ENCODE peak calls at places on chromosomes 13 and 19, in four cellular contexts. One of them, this sample, is unnamed.
A peak's percentile ranks its signal among the peaks of the same experiment; 100 is the strongest.

GRCh38 chr13:72648513-72649065 is 78.8 kb downstream of the MZT1 start:
- DNase-seq in HepG2: no peak
- DNase-seq in GM12878: no peak
- DNase-seq in K562: peak; percentile 3
- DNase-seq in this sample: no peak

GRCh38 chr13:46992383-46992952 is 95.6 kb upstream of the HTR2A start:
- DNase-seq in HepG2: peak; percentile 10
- DNase-seq in GM12878: no peak
- DNase-seq in K562: peak; percentile 28
- DNase-seq in this sample: no peak

GRCh38 chr13:51033431-51034185 is 77.5 kb downstream of the C13orf42 start:
- DNase-seq in HepG2: no peak
- DNase-seq in GM12878: no peak
- DNase-seq in K562: no peak
- DNase-seq in this sample: no peak

GRCh38 chr19:5048727-5049553 is 80.0 kb downstream of the KDM4B start:
- DNase-seq in HepG2: no peak
- DNase-seq in GM12878: no peak
- DNase-seq in K562: no peak
- DNase-seq in this sample: no peak

GRCh38 chr19:29013325-29013724 is 199.6 kb downstream of the UQCRFS1 start:
- DNase-seq in HepG2: no peak
- DNase-seq in GM12878: no peak
- DNase-seq in K562: no peak
- DNase-seq in this sample: no peak

GRCh38 chr19:54451331-54451871 is 2.4 kb downstream of the LENG8 start:
- DNase-seq in HepG2: no peak
- DNase-seq in GM12878: no peak
- DNase-seq in K562: no peak
- DNase-seq in this sample: no peak

GRCh38 chr13:112973577-112973951 is 4.5 kb downstream of the MCF2L start:
- DNase-seq in HepG2: no peak
- DNase-seq in GM12878: no peak
- DNase-seq in K562: no peak
- DNase-seq in this sample: no peak

GRCh38 chr19:41821003-41821735 is 23.3 kb downstream of the LYPD4 start:
- DNase-seq in HepG2: peak; percentile 41
- DNase-seq in GM12878: peak; percentile 12
- DNase-seq in K562: peak; percentile 69
- DNase-seq in this sample: peak; percentile 66

GRCh38 chr13:84137292-84137691 is 255.0 kb upstream of the SLITRK1 start:
- DNase-seq in HepG2: no peak
- DNase-seq in GM12878: peak; percentile 64
- DNase-seq in K562: no peak
- DNase-seq in this sample: no peak

GRCh38 chr13:73465629-73465974 is 406.8 kb downstream of the KLF5 start:
- DNase-seq in HepG2: no peak
- DNase-seq in GM12878: no peak
- DNase-seq in K562: peak; percentile 55
- DNase-seq in this sample: no peak

GRCh38 chr13:33191425-33192221 is 93.9 kb downstream of the STARD13 start:
- DNase-seq in HepG2: no peak
- DNase-seq in GM12878: no peak
- DNase-seq in K562: no peak
- DNase-seq in this sample: no peak

GRCh38 chr13:43057653-43058317 is 34.4 kb downstream of the DNAJC15 start:
- DNase-seq in HepG2: peak; percentile 97
- DNase-seq in GM12878: no peak
- DNase-seq in K562: no peak
- DNase-seq in this sample: peak; percentile 23

GRCh38 chr19:32268381-32268780 is 77.0 kb upstream of the ZNF507 start:
- DNase-seq in HepG2: no peak
- DNase-seq in GM12878: no peak
- DNase-seq in K562: no peak
- DNase-seq in this sample: no peak

GRCh38 chr19:11736696-11737095 is 2.0 kb downstream of the ZNF823 start:
- DNase-seq in HepG2: no peak
- DNase-seq in GM12878: peak; percentile 40
- DNase-seq in K562: peak; percentile 84
- DNase-seq in this sample: no peak

GRCh38 chr13:111952814-111953213 is 114.1 kb upstream of the SOX1 start:
- DNase-seq in HepG2: no peak
- DNase-seq in GM12878: no peak
- DNase-seq in K562: no peak
- DNase-seq in this sample: no peak

GRCh38 chr19:21765151-21765550 is 2.2 kb downstream of the ZNF100 start:
- DNase-seq in HepG2: no peak
- DNase-seq in GM12878: no peak
- DNase-seq in K562: peak; percentile 32
- DNase-seq in this sample: no peak

GRCh38 chr19:40084948-40085347 is 5.8 kb downstream of the ZNF780A start:
- DNase-seq in HepG2: peak; percentile 90
- DNase-seq in GM12878: no peak
- DNase-seq in K562: peak; percentile 24
- DNase-seq in this sample: no peak

GRCh38 chr13:97057196-97057595 is 62.9 kb upstream of the OXGR1 start:
- DNase-seq in HepG2: no peak
- DNase-seq in GM12878: no peak
- DNase-seq in K562: no peak
- DNase-seq in this sample: no peak

GRCh38 chr13:106373304-106373988 is 162.0 kb downstream of the EFNB2 start:
- DNase-seq in HepG2: no peak
- DNase-seq in GM12878: no peak
- DNase-seq in K562: no peak
- DNase-seq in this sample: no peak

GRCh38 chr19:29936409-29936808 is 5.6 kb upstream of the URI1 start:
- DNase-seq in HepG2: no peak
- DNase-seq in GM12878: no peak
- DNase-seq in K562: no peak
- DNase-seq in this sample: no peak

DNA sequence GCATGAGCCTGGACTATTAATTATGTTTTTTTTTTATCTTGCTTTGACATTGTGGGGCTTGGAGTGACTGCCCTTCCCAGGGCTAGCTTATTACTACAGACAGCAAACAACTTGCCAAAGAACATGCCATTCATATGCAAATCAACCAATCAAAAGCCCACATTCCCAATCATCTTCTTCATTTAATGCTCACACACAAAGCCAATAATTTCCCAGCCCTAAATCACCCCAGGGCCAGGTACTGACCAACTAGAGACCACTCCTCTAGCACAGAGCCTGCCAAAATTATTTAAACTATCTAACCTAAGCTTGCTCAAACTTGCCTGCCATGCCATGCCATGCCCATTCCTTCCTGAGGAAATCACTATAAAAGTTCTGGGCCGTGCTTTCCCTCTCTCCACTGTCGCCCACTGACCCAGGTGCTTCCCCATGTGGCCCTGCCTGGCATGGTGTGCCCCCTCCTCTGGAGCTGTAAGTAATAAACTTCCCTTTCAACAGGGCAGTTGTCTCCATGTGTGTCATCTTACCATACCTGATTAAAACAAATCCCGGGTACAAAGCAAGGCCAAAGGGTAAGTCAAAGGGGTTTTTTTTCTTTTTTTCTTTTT is 15.7 kb downstream of the PBX4 start:
- DNase-seq in HepG2: no peak
- DNase-seq in GM12878: no peak
- DNase-seq in K562: no peak
- DNase-seq in this sample: no peak
- TF ChIP-seq CTCF in HepG2: no peak
- TF ChIP-seq CTCF in GM12878: no peak
- TF ChIP-seq CTCF in K562: no peak
- TF ChIP-seq CTCF in this sample: no peak

GRCh38 chr13:48654511-48654910 is 782 bp downstream of the CYSLTR2 start:
- DNase-seq in HepG2: no peak
- DNase-seq in GM12878: no peak
- DNase-seq in K562: no peak
- DNase-seq in this sample: no peak

GRCh38 chr13:48660356-48661076 is 6.8 kb downstream of the CYSLTR2 start:
- DNase-seq in HepG2: no peak
- DNase-seq in GM12878: peak; percentile 27
- DNase-seq in K562: no peak
- DNase-seq in this sample: no peak

GRCh38 chr13:48653074-48654054 is at the start of gene CYSLTR2:
- DNase-seq in HepG2: no peak
- DNase-seq in GM12878: peak; percentile 35
- DNase-seq in K562: no peak
- DNase-seq in this sample: no peak

GRCh38 chr13:48655291-48655690 is 1.6 kb downstream of the CYSLTR2 start:
- DNase-seq in HepG2: no peak
- DNase-seq in GM12878: no peak
- DNase-seq in K562: no peak
- DNase-seq in this sample: no peak

DNA sequence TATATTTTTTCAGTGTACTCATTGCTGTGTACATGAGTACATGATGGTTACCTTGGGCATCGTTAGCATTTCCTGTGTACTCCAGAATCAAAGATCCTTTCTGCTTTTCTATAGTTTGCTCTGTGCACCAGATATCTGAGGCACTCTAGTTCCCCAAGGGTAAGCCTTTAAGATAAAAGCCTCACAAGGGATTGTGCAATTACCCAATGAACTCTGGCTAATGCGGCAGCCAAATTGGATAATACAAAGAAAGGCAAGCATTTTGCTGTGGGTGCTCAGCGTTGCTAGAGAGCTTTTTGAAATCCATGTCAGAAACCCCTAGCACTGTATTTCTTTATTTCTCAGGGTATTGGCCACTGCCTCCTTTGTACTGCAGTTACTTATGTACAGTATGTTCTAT is 2.9 kb downstream of the CYSLTR2 start:
- DNase-seq in HepG2: peak; percentile 9
- DNase-seq in GM12878: no peak
- DNase-seq in K562: no peak
- DNase-seq in this sample: no peak
- TF ChIP-seq USF2 in HepG2: no peak
- TF ChIP-seq USF2 in GM12878: no peak
- TF ChIP-seq USF2 in K562: no peak
- TF ChIP-seq USF2 in this sample: no peak

DNA sequence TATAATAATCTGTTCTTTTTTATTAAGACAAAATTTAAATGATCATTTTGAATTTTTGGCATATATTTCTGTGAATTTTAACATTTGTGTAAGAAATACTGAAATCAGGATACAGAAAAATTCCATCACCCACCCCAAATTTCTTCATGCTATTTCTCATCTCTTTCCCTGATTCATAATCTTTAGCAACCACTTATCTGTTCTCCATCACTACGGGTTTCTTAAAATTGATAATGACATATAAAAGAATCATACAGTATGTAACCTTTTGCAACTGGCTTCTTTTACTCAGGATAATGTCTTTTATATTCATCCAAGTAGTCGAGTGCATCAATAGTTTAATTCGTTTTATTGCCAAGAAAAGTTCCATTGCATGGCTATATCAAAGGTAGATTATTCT is 1627.0 kb downstream of the PCDH9 start:
- DNase-seq in HepG2: no peak
- DNase-seq in GM12878: no peak
- DNase-seq in K562: no peak
- DNase-seq in this sample: no peak
- TF ChIP-seq TCF7 in HepG2: no peak
- TF ChIP-seq TCF7 in GM12878: no peak
- TF ChIP-seq TCF7 in K562: no peak
- TF ChIP-seq TCF7 in this sample: no peak

DNA sequence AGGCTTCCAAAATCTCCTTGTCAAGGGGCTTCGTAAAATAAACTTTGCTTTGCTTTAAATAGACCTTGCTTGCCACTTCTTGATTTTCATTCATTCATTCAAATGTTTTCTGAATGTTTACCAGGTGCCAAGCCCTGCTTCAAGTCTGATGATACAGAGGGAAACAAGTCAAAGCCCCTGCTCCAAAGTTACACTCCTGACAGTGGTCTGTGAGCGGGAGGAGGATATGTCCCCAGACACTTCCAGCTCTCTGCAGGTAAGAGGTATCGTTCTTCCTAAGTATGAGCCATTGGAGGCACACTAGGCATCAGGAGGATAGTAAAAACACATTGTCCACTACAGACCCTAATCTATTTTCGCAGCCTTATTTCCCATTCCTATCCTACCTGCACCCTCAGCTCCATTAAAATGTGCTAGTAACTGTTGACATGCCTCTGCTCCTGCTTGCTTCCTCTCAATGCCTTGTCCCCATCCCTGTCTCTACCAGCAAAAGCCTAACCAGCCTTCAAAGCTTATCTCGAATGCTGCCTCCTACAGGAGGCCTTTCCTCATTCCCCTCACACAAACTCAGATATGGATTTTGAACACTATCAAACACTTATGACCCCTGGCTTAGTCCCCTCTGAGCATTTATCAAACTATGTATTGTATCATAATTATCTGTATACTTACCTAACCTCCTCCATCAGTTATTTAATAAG is 6.2 kb upstream of the WBP4 start:
- DNase-seq in HepG2: peak; percentile 35
- DNase-seq in GM12878: no peak
- DNase-seq in K562: peak; percentile 59
- DNase-seq in this sample: no peak
- TF ChIP-seq CTCF in HepG2: peak; percentile 54
- TF ChIP-seq CTCF in GM12878: peak; percentile 53
- TF ChIP-seq CTCF in K562: peak; percentile 44
- TF ChIP-seq CTCF in this sample: no peak

DNA sequence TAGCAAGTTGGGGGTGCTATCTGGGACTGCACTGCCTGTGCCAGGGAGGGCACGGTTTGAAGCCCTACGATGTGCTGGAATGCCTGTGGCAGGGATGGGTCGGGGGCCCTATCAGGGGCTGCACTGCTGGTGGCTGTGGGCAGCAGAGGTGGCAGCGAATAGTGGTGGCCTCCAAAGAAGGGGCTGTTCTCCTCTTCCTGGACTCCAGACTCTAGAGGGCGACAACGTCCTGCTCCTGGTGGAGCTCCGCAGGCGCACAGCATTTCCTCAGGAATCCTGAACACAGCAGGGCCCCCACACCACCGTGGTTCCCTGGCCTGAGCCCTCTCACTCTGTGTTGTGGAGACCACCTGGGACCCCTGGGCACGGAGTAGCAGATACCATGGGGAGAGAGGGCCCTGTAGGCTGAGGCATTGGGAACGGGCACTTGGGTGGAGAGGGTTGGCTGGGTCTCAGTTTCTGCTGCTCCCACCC is 145.6 kb downstream of the TNFRSF19 start:
- DNase-seq in HepG2: peak; percentile 62
- DNase-seq in GM12878: no peak
- DNase-seq in K562: peak; percentile 62
- DNase-seq in this sample: peak; percentile 73
- TF ChIP-seq USF2 in HepG2: no peak
- TF ChIP-seq USF2 in GM12878: no peak
- TF ChIP-seq USF2 in K562: no peak
- TF ChIP-seq USF2 in this sample: no peak